ENCODE peak calls at places on chromosomes 7 and 10, in five cellular contexts. One of them, this sample, is unnamed. For H3K9me3, the result is how much of the 10 kb centered on the place peaks cover.

GRCh38 chr7:132451161-132451560 is 125.1 kb downstream of the PLXNA4 start:
- DNase-seq in tibial nerve: no peak
- DNase-seq in CD8-positive, alpha-beta T cell: peak
- DNase-seq in upper lobe of right lung: no peak
- DNase-seq in fibroblast of lung: no peak
- DNase-seq in this sample: no peak

GRCh38 chr10:126933116-126933515 is 27.9 kb downstream of the DOCK1 start:
- DNase-seq in tibial nerve: no peak
- DNase-seq in CD8-positive, alpha-beta T cell: no peak
- DNase-seq in upper lobe of right lung: no peak
- DNase-seq in fibroblast of lung: no peak
- DNase-seq in this sample: no peak

GRCh38 chr10:101693701-101694055 is 1.3 kb downstream of the FBXW4 start:
- DNase-seq in tibial nerve: no peak
- DNase-seq in CD8-positive, alpha-beta T cell: peak
- DNase-seq in upper lobe of right lung: no peak
- DNase-seq in fibroblast of lung: peak
- DNase-seq in this sample: no peak

GRCh38 chr7:108094375-108094774 is 35.8 kb downstream of the LAMB4 start:
- DNase-seq in tibial nerve: no peak
- DNase-seq in CD8-positive, alpha-beta T cell: no peak
- DNase-seq in upper lobe of right lung: no peak
- DNase-seq in fibroblast of lung: peak
- DNase-seq in this sample: no peak

GRCh38 chr7:80182630-80183276 is 48.1 kb downstream of the GNAI1 start:
- DNase-seq in tibial nerve: no peak
- DNase-seq in CD8-positive, alpha-beta T cell: no peak
- DNase-seq in upper lobe of right lung: no peak
- DNase-seq in fibroblast of lung: no peak
- DNase-seq in this sample: no peak

GRCh38 chr10:69885379-69886156 is 83.9 kb downstream of the COL13A1 start:
- DNase-seq in tibial nerve: no peak
- DNase-seq in CD8-positive, alpha-beta T cell: no peak
- DNase-seq in upper lobe of right lung: no peak
- DNase-seq in fibroblast of lung: no peak
- DNase-seq in this sample: no peak

GRCh38 chr10:68156373-68157185 is 47.3 kb downstream of the MYPN start:
- DNase-seq in tibial nerve: peak
- DNase-seq in CD8-positive, alpha-beta T cell: peak
- DNase-seq in upper lobe of right lung: no peak
- DNase-seq in fibroblast of lung: peak
- DNase-seq in this sample: peak

GRCh38 chr10:104337527-104337984 is 709 bp downstream of the ITPRIP start:
- DNase-seq in tibial nerve: no peak
- DNase-seq in CD8-positive, alpha-beta T cell: no peak
- DNase-seq in upper lobe of right lung: no peak
- DNase-seq in fibroblast of lung: peak
- DNase-seq in this sample: no peak

GRCh38 chr7:134730359-134730758 is 49.1 kb upstream of the CALD1 start:
- DNase-seq in tibial nerve: no peak
- DNase-seq in CD8-positive, alpha-beta T cell: no peak
- DNase-seq in upper lobe of right lung: no peak
- DNase-seq in fibroblast of lung: peak
- DNase-seq in this sample: no peak

GRCh38 chr10:97097154-97097490 is 88.6 kb downstream of the SLIT1 start:
- DNase-seq in tibial nerve: no peak
- DNase-seq in CD8-positive, alpha-beta T cell: no peak
- DNase-seq in upper lobe of right lung: no peak
- DNase-seq in fibroblast of lung: no peak
- DNase-seq in this sample: no peak

GRCh38 chr7:158120751-158121150 is 466.9 kb downstream of the PTPRN2 start:
- DNase-seq in tibial nerve: no peak
- DNase-seq in CD8-positive, alpha-beta T cell: no peak
- DNase-seq in upper lobe of right lung: peak
- DNase-seq in fibroblast of lung: no peak
- DNase-seq in this sample: no peak
- H3K9me3 ChIP-seq in tibial nerve: under half
- H3K9me3 ChIP-seq in CD8-positive, alpha-beta T cell: under half
- H3K9me3 ChIP-seq in upper lobe of right lung: under half
- H3K9me3 ChIP-seq in fibroblast of lung: under half
- H3K9me3 ChIP-seq in this sample: under half

DNA sequence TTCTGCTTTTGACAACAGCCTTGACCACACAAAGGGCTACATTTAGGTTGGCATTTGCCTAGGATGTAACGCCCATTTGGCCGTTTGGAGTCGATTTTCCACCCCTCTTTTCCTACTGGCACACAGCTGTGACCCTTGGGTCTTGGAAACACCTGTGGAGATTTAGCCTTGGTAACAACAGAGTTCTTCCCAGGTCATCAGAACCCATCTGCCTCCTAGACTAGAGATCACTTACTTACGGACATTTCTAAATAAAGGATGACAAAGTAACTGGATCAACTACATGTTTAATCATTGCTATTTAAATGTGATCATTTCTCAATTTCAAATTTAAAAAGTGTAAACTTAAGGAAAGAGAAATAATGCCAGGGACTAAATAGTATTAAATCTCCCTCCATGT is 42.0 kb upstream of the SVIL start:
- DNase-seq in tibial nerve: no peak
- DNase-seq in CD8-positive, alpha-beta T cell: no peak
- DNase-seq in upper lobe of right lung: no peak
- DNase-seq in fibroblast of lung: no peak
- DNase-seq in this sample: no peak
- H3K9me3 ChIP-seq in tibial nerve: under half
- H3K9me3 ChIP-seq in CD8-positive, alpha-beta T cell: under half
- H3K9me3 ChIP-seq in upper lobe of right lung: under half
- H3K9me3 ChIP-seq in fibroblast of lung: under half
- H3K9me3 ChIP-seq in this sample: under half

DNA sequence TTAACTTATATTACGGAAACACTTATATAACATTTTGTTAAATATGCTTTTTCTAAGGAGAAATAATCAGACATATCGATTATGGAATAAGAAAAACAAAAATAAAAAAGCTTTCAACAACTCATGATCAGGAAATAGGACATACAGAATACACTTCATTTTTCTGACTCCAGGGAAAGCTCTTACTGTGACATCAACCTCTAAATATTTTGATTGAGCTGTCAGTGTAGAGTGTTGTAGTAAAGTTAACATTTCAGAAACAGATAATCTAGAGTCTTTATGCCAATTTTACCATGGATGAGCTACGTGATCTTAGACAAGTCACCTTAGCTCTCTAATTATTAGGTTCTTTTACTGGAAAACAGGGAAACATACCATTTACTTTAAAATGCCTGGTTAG is 218.9 kb upstream of the SORCS1 start:
- DNase-seq in tibial nerve: no peak
- DNase-seq in CD8-positive, alpha-beta T cell: no peak
- DNase-seq in upper lobe of right lung: no peak
- DNase-seq in fibroblast of lung: no peak
- DNase-seq in this sample: no peak
- H3K9me3 ChIP-seq in tibial nerve: under half
- H3K9me3 ChIP-seq in CD8-positive, alpha-beta T cell: under half
- H3K9me3 ChIP-seq in upper lobe of right lung: under half
- H3K9me3 ChIP-seq in fibroblast of lung: under half
- H3K9me3 ChIP-seq in this sample: under half

GRCh38 chr10:95116869-95117269 is 47.6 kb upstream of the CYP2C8 start:
- DNase-seq in tibial nerve: no peak
- DNase-seq in CD8-positive, alpha-beta T cell: no peak
- DNase-seq in upper lobe of right lung: no peak
- DNase-seq in fibroblast of lung: no peak
- DNase-seq in this sample: no peak
- H3K9me3 ChIP-seq in tibial nerve: under half
- H3K9me3 ChIP-seq in CD8-positive, alpha-beta T cell: under half
- H3K9me3 ChIP-seq in upper lobe of right lung: under half
- H3K9me3 ChIP-seq in fibroblast of lung: under half
- H3K9me3 ChIP-seq in this sample: under half

DNA sequence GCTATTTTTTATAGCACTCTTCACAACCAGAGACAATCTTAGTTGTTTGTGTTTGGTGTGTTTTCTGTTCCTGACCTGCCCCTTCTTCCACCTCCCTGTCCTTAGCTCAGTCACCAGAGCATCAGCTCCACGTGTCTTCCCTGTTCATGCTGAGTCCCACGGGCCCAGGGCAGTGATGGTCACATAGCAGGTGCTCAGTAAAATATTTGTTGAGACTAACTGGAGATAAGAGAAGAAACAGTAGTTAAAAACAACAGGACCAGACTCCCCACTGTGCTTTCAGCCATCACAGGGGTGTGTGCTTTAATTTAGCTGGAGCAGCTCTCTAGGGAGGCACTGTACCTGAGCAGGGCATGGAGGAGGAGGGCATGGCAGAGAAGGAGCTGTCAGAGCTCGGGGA is 307.3 kb upstream of the ZNF32 start:
- DNase-seq in tibial nerve: no peak
- DNase-seq in CD8-positive, alpha-beta T cell: no peak
- DNase-seq in upper lobe of right lung: peak
- DNase-seq in fibroblast of lung: no peak
- DNase-seq in this sample: no peak
- H3K9me3 ChIP-seq in tibial nerve: under half
- H3K9me3 ChIP-seq in CD8-positive, alpha-beta T cell: under half
- H3K9me3 ChIP-seq in upper lobe of right lung: under half
- H3K9me3 ChIP-seq in fibroblast of lung: under half
- H3K9me3 ChIP-seq in this sample: under half

GRCh38 chr7:159329979-159330378 is 185.3 kb upstream of the VIPR2 start:
- DNase-seq in tibial nerve: no peak
- DNase-seq in CD8-positive, alpha-beta T cell: no peak
- DNase-seq in upper lobe of right lung: no peak
- DNase-seq in fibroblast of lung: no peak
- DNase-seq in this sample: no peak

GRCh38 chr7:159323359-159323758 is 178.7 kb upstream of the VIPR2 start:
- DNase-seq in tibial nerve: no peak
- DNase-seq in CD8-positive, alpha-beta T cell: no peak
- DNase-seq in upper lobe of right lung: no peak
- DNase-seq in fibroblast of lung: no peak
- DNase-seq in this sample: no peak

DNA sequence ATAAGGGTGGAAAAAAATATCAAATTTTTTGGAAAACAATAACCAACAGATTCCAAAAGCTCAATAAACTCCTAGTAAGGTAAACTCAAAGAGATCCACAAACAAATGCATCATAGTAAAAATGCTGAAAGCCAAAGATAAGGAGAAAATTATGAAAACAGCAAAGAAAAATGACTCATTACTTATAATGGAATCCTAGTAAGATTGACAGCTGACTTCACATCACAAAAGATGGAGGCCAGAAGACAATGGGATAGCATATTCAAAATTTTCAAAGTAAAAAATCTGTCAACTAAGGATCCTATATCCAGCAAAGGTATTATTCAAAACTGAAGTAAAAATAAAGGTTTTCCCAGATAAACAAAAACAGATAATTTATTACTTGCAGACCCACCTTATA is 183.4 kb upstream of the VIPR2 start:
- DNase-seq in tibial nerve: no peak
- DNase-seq in CD8-positive, alpha-beta T cell: no peak
- DNase-seq in upper lobe of right lung: no peak
- DNase-seq in fibroblast of lung: no peak
- DNase-seq in this sample: no peak
- H3K9me3 ChIP-seq in tibial nerve: under half
- H3K9me3 ChIP-seq in CD8-positive, alpha-beta T cell: under half
- H3K9me3 ChIP-seq in upper lobe of right lung: under half
- H3K9me3 ChIP-seq in fibroblast of lung: under half
- H3K9me3 ChIP-seq in this sample: under half

DNA sequence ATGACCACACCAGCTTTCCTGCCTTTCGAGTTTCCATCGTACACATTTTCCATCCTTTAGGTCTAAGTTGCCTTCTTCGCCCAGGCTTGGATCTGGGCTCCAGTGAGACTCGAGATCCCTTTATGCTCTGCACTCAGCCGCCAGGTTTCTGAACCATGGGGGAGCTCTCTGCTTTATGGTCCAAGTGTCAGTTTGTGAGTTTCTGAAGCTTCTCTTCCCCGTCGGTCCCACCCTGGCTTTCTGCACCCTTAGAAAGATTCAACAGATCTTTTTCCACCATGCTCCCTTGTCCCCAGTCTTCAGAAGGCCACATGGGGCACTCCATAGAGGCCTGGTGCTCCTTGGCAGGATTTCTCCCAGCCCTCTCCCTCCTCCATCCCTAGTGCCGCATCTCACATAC is 402.0 kb downstream of the PTPRN2 start:
- DNase-seq in tibial nerve: no peak
- DNase-seq in CD8-positive, alpha-beta T cell: no peak
- DNase-seq in upper lobe of right lung: no peak
- DNase-seq in fibroblast of lung: no peak
- DNase-seq in this sample: no peak
- H3K9me3 ChIP-seq in tibial nerve: under half
- H3K9me3 ChIP-seq in CD8-positive, alpha-beta T cell: under half
- H3K9me3 ChIP-seq in upper lobe of right lung: under half
- H3K9me3 ChIP-seq in fibroblast of lung: under half
- H3K9me3 ChIP-seq in this sample: under half